ENCODE peak calls at places on chromosomes 13 and 19, in ten cellular contexts. I, T, A, R, L, C, E, U, P and J are unnamed samples.

GRCh38 chr19:28319208-28319607 is 893.7 kb downstream of the UQCRFS1 start:
- DNase-seq in U (no peak), C (no peak), P (no peak), E (no peak), T (no peak), A (no peak), L (no peak), I (no peak), R (no peak), J (no peak)

GRCh38 chr19:48006762-48007161 is 12.3 kb downstream of the ELSPBP1 start:
- DNase-seq in I (no peak), U (peak), A (no peak), C (no peak), T (no peak), P (no peak), E (no peak), R (no peak), L (no peak), J (no peak)

GRCh38 chr13:28716511-28716910 is 2.3 kb downstream of the SLC46A3 start:
- DNase-seq in U (no peak), E (no peak), L (peak), T (no peak), C (peak), I (peak), R (no peak), P (no peak), A (no peak), J (no peak)

GRCh38 chr19:1266818-1267440 is 2.2 kb upstream of the CIRBP start:
- DNase-seq in U (peak), C (peak), A (no peak), L (no peak), T (no peak), E (peak), R (no peak), I (no peak), P (peak), J (no peak)

GRCh38 chr19:43719918-43720317 is 4.0 kb downstream of the IRGC start:
- DNase-seq in T (no peak), R (no peak), L (no peak), I (no peak), U (no peak), C (no peak), E (no peak), P (no peak), A (no peak), J (no peak)

GRCh38 chr13:21326155-21327030 is 132.7 kb downstream of the ZDHHC20 start:
- DNase-seq in T (no peak), A (no peak), L (no peak), E (peak), R (no peak), U (no peak), C (peak), P (peak), I (peak), J (no peak)

GRCh38 chr13:43132228-43132627 is 108.8 kb downstream of the DNAJC15 start:
- DNase-seq in U (peak), R (peak), P (no peak), T (no peak), A (no peak), L (no peak), C (peak), E (no peak), I (no peak), J (no peak)

GRCh38 chr19:5260381-5260967 is 80.1 kb downstream of the PTPRS start:
- DNase-seq in R (no peak), A (no peak), E (no peak), I (no peak), C (no peak), U (no peak), T (no peak), L (no peak), P (no peak), J (no peak)

GRCh38 chr13:22486490-22486889 is 694.3 kb upstream of the SGCG start:
- DNase-seq in L (no peak), U (no peak), P (no peak), T (no peak), R (no peak), E (no peak), I (no peak), A (no peak), C (no peak), J (no peak)